ENCODE peak calls at places on chromosomes 3 and 15, in six cellular contexts. C, G, P, Y, O and L are unnamed samples.
A peak's percentile ranks its signal among the peaks of the same experiment; 100 is the strongest.

GRCh38 chr3:144114767-144115166 is 143.1 kb downstream of the DIPK2A start:
- DNase-seq in Y (no peak), O (no peak), G (no peak), P (no peak), C (no peak), L (no peak)

GRCh38 chr3:11727207-11727606 is 83.5 kb upstream of the VGLL4 start:
- DNase-seq in O (no peak), C (no peak), P (no peak), Y (no peak), G (no peak), L (no peak)

GRCh38 chr3:189169728-189170127 is 2.0 kb upstream of the TPRG1 start:
- DNase-seq in G (no peak), O (no peak), Y (no peak), P (no peak), C (no peak), L (no peak)

GRCh38 chr3:151283907-151284461 is 5.6 kb upstream of the P2RY14 start:
- DNase-seq in C (peak; percentile 17), G (no peak), O (no peak), P (no peak), Y (peak; percentile 31), L (no peak)

GRCh38 chr15:71562251-71562650 is 248.1 kb upstream of the NR2E3 start:
- DNase-seq in O (no peak), Y (no peak), G (no peak), C (no peak), P (no peak), L (no peak)

GRCh38 chr3:120559228-120560061 is 36.7 kb upstream of the NDUFB4 start:
- DNase-seq in Y (no peak), C (peak; percentile 73), G (peak; percentile 55), O (no peak), P (no peak), L (no peak)

GRCh38 chr15:35958021-35958420 is 412.1 kb upstream of the DPH6 start:
- DNase-seq in G (no peak), C (no peak), Y (no peak), O (peak; percentile 10), P (no peak), L (no peak)

GRCh38 chr15:59583088-59583487 is 28.5 kb upstream of the GCNT3 start:
- DNase-seq in G (no peak), P (no peak), Y (no peak), O (no peak), C (no peak), L (no peak)

GRCh38 chr3:189721873-189722665 is 90.9 kb downstream of the TP63 start:
- DNase-seq in Y (no peak), O (no peak), C (no peak), P (no peak), G (no peak), L (no peak)

GRCh38 chr3:46632792-46633191 is 20.5 kb downstream of the FAM240A start:
- DNase-seq in Y (no peak), G (no peak), C (no peak), P (no peak), O (no peak), L (no peak)